ENCODE peak calls at places on chromosomes 7 and 10, in eight cellular contexts. X, H, F, I, L, W, K and P are unnamed samples. For H3K4me1 and H3K27me3, the result is how much of the 10 kb centered on the place peaks cover.

GRCh38 chr10:35215107-35215506 is 88.5 kb downstream of the CREM start:
- DNase-seq in L (no peak), X (no peak), H (no peak), K (no peak), W (no peak), F (no peak), I (no peak), P (no peak)

GRCh38 chr7:92781117-92781720 is 55.2 kb downstream of the CDK6 start:
- DNase-seq in H (no peak), W (no peak), I (no peak), F (no peak), L (no peak), X (peak), K (no peak), P (no peak)

GRCh38 chr7:7921830-7922229 is 46.8 kb upstream of the GLCCI1 start:
- DNase-seq in I (no peak), F (no peak), L (no peak), W (no peak), H (no peak), K (no peak), X (no peak), P (no peak)

GRCh38 chr7:155405399-155406318 is 52.3 kb upstream of the EN2 start:
- DNase-seq in K (no peak), W (no peak), X (peak), F (no peak), H (no peak), I (no peak), L (peak), P (no peak)

GRCh38 chr10:27247441-27247840 is 6.8 kb upstream of the ACBD5 start:
- DNase-seq in F (no peak), H (no peak), I (no peak), W (no peak), L (no peak), X (no peak), K (no peak), P (no peak)

GRCh38 chr7:154426778-154427177 is 374.6 kb downstream of the DPP6 start:
- DNase-seq in W (no peak), F (no peak), X (no peak), K (no peak), H (no peak), L (no peak), I (no peak), P (no peak)

GRCh38 chr10:66552331-66552730 is 373.5 kb upstream of the LRRTM3 start:
- DNase-seq in X (no peak), F (no peak), H (no peak), L (no peak), W (no peak), I (no peak), K (no peak), P (no peak)

GRCh38 chr10:132904169-132904813 is 38.1 kb downstream of the CFAP46 start:
- DNase-seq in W (peak), X (peak), I (peak), K (peak), L (peak), F (peak), H (peak), P (no peak)

GRCh38 chr7:101159696-101160674 is 5.4 kb downstream of the VGF start:
- DNase-seq in X (no peak), H (no peak), L (no peak), K (no peak), W (no peak), I (no peak), F (no peak), P (no peak)

GRCh38 chr7:157674027-157674714 is 337.4 kb downstream of the DNAJB6 start:
- DNase-seq in F (peak), X (no peak), L (no peak), K (no peak), W (no peak), I (peak), H (no peak), P (no peak)

GRCh38 chr10:87844837-87845623 is 18.3 kb downstream of the KLLN start:
- DNase-seq in H (no peak), L (no peak), X (no peak), F (no peak), W (peak), K (no peak), I (no peak), P (no peak)
- H3K4me1 ChIP-seq in H (under half), L (under half), X (under half), F (under half), W (under half), K (under half), I (under half), P (under half)

GRCh38 chr7:149468208-149468607 is 7.3 kb upstream of the ZNF777 start:
- DNase-seq in X (no peak), K (no peak), W (no peak), F (no peak), L (no peak), H (no peak), I (no peak), P (no peak)

GRCh38 chr7:149469806-149470205 is 8.9 kb upstream of the ZNF777 start:
- DNase-seq in W (no peak), I (no peak), H (no peak), F (no peak), K (no peak), L (no peak), X (no peak), P (no peak)

GRCh38 chr7:149467321-149467859 is 6.5 kb upstream of the ZNF777 start:
- DNase-seq in W (no peak), L (no peak), X (no peak), K (no peak), F (no peak), H (no peak), I (no peak), P (no peak)

GRCh38 chr7:149463500-149464161 is 2.8 kb upstream of the ZNF777 start:
- DNase-seq in I (no peak), X (no peak), H (no peak), L (no peak), W (no peak), K (no peak), F (no peak), P (no peak)

DNA sequence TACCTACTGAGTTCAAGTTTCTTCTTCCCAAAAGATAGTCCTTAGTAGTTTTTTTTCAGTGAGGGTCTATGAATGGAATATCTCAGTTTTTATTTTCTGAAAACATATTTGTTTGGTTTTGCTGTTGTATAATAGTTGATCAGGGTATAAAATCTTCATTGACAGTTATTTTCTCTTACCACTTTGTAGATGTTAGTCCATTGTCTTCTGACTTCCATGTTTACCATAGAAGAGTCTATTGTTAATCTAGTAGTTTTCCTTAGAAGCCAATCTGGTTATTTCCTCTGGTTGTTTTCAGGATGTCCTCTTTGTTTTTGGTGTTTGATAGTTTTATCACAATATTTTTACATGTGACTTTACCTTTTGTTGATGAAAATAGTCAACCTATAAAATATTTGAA is 5.5 kb upstream of the ZNF777 start:
- DNase-seq in H (no peak), K (no peak), L (no peak), I (no peak), W (no peak), F (no peak), X (no peak), P (no peak)
- H3K27me3 ChIP-seq in H (under half), K (under half), L (under half), I (under half), W (under half), F (under half), X (under half), P (under half)

DNA sequence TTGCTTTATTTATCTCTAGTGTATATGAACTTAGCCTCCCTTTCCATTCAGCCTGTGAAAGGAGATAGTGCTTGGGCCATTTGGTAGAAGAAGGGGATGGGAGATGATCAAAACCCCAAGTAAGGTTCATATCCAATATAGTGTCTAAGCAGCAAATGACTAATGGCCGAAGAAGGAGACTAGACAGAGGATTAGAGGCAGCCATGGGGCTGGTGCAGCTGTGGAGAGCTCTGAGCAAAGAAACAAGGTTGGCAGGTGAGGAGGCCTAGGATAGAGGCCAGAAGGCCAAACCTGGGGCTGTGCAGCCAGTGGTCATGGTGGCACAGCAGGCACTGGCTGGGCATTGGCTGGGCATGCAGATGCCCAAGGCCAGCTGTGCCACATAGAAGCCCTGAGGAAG is 10.5 kb upstream of the CPA1 start:
- DNase-seq in W (no peak), X (no peak), I (no peak), F (no peak), H (no peak), K (no peak), L (no peak), P (no peak)
- H3K4me1 ChIP-seq in W (half or more), X (under half), I (under half), F (under half), H (under half), K (under half), L (under half), P (under half)

GRCh38 chr10:68086910-68087309 is 11.8 kb upstream of the HERC4 start:
- DNase-seq in I (no peak), K (no peak), H (no peak), W (no peak), X (no peak), L (no peak), F (no peak), P (no peak)
- H3K27me3 ChIP-seq in I (under half), K (under half), H (under half), W (under half), X (under half), L (under half), F (under half), P (under half)

GRCh38 chr7:2107386-2108085 is 125.2 kb downstream of the MAD1L1 start:
- DNase-seq in W (no peak), H (peak), K (no peak), X (no peak), I (no peak), F (no peak), L (no peak), P (no peak)

GRCh38 chr7:2105280-2105679 is 127.5 kb downstream of the MAD1L1 start:
- DNase-seq in X (no peak), W (no peak), I (no peak), H (peak), F (no peak), K (no peak), L (no peak), P (no peak)

GRCh38 chr7:2105917-2106316 is 126.8 kb downstream of the MAD1L1 start:
- DNase-seq in W (no peak), K (no peak), F (no peak), I (no peak), L (no peak), X (no peak), H (peak), P (no peak)

GRCh38 chr7:2106920-2107319 is 125.8 kb downstream of the MAD1L1 start:
- DNase-seq in W (no peak), K (no peak), H (peak), X (no peak), L (no peak), I (no peak), F (no peak), P (no peak)

DNA sequence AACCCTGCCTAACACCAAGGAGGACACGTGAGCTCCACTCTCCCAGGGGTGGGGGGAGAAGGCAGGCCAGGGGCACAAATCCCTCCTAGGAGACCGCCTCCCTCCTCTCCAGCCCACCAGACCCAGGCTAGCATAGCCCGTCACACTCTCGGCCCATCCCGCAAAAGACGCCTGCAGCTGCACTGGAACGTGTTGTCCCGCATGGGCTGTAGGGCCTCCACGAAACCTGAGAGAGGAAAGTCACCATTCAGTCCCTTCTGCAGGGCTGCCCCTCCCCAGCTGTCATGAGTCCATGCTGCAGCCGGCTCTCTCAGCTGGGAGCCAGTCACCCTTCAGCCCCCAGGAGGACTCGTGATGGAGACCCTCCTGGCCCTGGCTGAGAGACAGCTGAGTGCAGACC is 126.2 kb downstream of the MAD1L1 start:
- DNase-seq in F (no peak), I (no peak), X (no peak), H (peak), K (no peak), L (no peak), W (no peak), P (no peak)
- H3K4me1 ChIP-seq in F (under half), I (under half), X (under half), H (under half), K (under half), L (under half), W (under half), P (under half)

DNA sequence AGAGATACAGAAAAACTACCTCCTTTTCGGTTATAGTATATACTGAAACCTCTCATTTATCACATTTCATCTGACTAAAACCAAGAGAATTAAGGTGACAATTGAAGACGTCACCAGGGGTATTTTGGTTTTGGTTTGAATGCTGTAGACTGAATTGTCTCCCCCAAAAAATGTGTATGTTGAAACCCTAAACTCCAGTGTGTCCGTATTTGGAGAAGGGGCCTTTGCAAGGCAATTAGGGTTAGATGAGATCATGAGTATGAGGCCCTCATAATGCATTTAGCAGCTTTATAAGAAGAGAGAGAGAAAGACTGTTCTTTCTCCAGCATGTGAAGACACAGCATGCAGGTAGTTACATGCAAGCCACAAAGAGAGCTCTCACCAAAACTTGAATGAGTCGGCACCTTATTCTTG is 59.5 kb downstream of the CACNA2D1 start:
- DNase-seq in X (no peak), K (no peak), W (no peak), F (no peak), I (no peak), H (no peak), L (no peak), P (no peak)
- H3K27me3 ChIP-seq in X (under half), K (under half), W (under half), F (under half), I (under half), H (under half), L (under half), P (under half)

DNA sequence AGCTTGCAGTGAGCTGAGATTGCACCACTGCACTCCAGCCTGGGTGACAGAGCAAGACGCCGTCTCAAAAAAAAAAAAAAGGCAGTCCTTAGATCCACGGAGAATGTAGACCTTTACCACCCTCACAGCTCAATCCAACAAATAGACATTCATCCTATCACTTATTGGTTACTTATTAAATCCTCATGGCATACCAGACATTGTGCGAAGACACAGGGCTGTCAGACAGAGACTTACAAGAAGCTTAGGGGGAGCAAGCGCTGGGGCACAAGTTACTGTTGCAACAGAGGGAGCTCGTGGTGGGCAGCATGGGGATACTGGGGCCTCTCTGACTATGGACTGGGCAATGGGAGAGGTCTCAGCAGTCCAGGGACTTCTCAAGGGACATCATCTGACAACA is 82.7 kb upstream of the TNS3 start:
- DNase-seq in H (no peak), X (no peak), I (no peak), K (no peak), L (no peak), W (no peak), F (no peak), P (no peak)
- H3K4me1 ChIP-seq in H (under half), X (under half), I (under half), K (under half), L (under half), W (under half), F (under half), P (under half)

DNA sequence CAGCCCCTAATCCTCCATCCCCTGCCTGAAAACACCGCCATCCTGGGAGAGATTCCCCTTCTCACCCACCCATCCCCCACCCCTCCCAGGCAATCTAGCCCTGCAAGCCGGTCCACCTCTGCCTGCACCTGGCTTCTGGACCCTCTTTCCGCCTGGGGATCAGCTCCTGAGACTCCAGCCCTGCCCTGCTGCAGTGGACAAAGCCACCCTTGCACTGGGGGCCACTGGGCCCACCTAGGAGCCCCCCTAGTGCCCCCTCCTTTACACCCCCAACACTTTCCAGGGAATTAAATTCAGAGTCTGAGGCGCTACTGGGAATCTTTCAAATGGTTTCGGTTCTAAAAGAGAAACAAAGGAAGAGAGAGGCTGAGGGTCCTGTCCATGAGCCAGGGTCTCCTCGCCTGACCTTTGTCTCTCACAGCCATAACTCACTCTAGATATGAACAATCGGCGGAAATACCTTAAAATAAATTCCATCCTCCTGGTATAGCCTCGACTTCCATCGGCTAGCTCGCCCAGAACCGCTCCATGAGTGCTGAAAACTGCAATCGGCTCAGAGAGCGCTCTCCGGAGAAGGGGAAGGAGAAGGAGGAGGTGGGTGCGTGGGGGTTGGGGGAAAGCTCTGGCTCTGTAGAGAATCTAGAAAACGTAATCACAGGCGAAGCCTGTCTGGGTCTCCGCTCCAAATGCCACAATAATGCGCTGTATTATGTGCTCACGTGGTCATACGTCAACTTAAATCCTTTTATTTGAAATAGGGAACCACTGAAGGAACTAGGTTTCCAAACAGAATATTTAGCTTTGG is 12.7 kb downstream of the HOXA4 start:
- DNase-seq in F (no peak), I (no peak), L (no peak), H (no peak), K (no peak), W (no peak), X (no peak), P (no peak)
- H3K27me3 ChIP-seq in F (under half), I (under half), L (half or more), H (under half), K (under half), W (under half), X (half or more), P (under half)

GRCh38 chr7:64638822-64639221 is 27.1 kb upstream of the ZNF107 start:
- DNase-seq in H (no peak), L (no peak), K (no peak), I (no peak), X (no peak), W (no peak), F (no peak), P (no peak)

GRCh38 chr7:64640504-64640903 is 25.4 kb upstream of the ZNF107 start:
- DNase-seq in I (no peak), W (no peak), K (no peak), F (no peak), H (no peak), L (no peak), X (no peak), P (no peak)

GRCh38 chr7:64639267-64640001 is 26.5 kb upstream of the ZNF107 start:
- DNase-seq in K (no peak), H (no peak), W (no peak), I (no peak), X (no peak), F (no peak), L (no peak), P (no peak)

GRCh38 chr7:64636386-64636785 is 29.5 kb upstream of the ZNF107 start:
- DNase-seq in H (no peak), W (no peak), X (no peak), K (no peak), L (no peak), I (no peak), F (peak), P (no peak)

DNA sequence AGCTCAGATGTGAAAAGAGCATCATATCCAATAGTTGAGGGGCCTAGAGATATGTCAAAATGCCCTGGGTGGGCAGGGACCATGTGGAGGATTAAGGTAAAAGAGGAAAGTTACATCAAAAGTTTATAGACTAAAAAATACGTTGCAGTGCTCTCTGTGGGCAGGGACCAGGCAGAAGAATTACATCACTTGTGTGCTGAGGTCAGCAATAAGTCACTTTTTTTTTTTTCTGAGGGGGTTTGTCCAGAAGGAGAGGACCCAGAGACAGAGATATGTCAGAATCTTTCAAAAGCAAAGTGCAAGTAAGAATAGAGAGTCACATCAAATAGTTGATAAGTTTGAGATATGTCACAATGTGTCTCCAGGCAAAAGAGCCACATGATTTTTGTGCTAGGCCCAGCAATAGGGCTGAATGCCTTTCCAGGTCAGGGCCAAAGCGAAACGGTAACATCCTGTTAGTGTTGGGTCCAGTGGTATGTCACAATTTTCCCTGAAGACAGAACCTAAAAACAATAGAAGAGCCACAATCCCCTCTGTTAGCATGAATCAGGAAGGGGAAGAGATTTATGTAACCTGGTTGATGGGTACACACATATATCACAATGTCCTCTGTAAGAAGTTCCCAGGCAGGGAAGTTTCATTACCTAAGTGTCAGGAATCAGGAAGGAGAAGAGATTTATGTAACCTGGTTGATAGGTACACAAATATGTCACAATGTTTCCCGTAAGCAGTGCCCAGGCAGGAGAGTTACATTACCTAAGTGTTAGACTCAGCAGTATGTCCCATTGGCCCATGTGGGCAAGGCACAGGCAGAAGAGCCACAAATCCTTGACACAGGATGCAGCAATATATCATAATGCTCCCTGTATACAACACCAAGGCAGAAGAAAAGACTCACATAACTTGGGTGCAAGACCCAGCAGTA is 28.1 kb upstream of the ZNF107 start:
- DNase-seq in F (no peak), W (no peak), I (no peak), L (no peak), H (no peak), K (no peak), X (no peak), P (no peak)
- H3K4me1 ChIP-seq in F (under half), W (under half), I (under half), L (under half), H (under half), K (under half), X (under half), P (under half)

GRCh38 chr10:22908837-22909236 is 19.0 kb upstream of the ARMC3 start:
- DNase-seq in H (no peak), F (no peak), W (no peak), I (no peak), X (no peak), L (no peak), K (no peak), P (no peak)
- H3K27me3 ChIP-seq in H (under half), F (under half), W (under half), I (under half), X (under half), L (under half), K (under half), P (under half)